ENCODE peak calls at places on chromosomes 16 and 17, in seven cellular contexts. M is mesendoderm, H is H9, A is IMR-90, G is trophoblast cell, U is mesenchymal stem cell, Q is H1. V is an unnamed sample.

GRCh38 chr16:83308414-83308813 is 499.4 kb upstream of the HSBP1 start:
- DNase-seq in A (peak; percentile 31), G (no peak), Q (no peak), U (no peak), M (no peak), H (no peak), V (no peak)

GRCh38 chr17:48472485-48473281 is 42.7 kb upstream of the SKAP1 start:
- DNase-seq in A (peak; percentile 94), H (peak; percentile 55), U (peak; percentile 76), M (peak; percentile 83), Q (no peak), G (peak; percentile 32), V (no peak)

GRCh38 chr16:84924339-84925091 is 86.8 kb downstream of the ZDHHC7 start:
- DNase-seq in H (no peak), A (no peak), G (no peak), Q (no peak), M (no peak), U (no peak), V (no peak)

GRCh38 chr17:5644065-5644464 is 59.8 kb upstream of the NLRP1 start:
- DNase-seq in Q (no peak), A (no peak), H (no peak), M (no peak), G (no peak), U (no peak), V (no peak)

GRCh38 chr17:51166987-51167931 is 1.0 kb downstream of the NME2 start:
- DNase-seq in Q (no peak), M (peak; percentile 69), G (peak; percentile 67), A (peak; percentile 19), H (peak; percentile 73), U (peak; percentile 70), V (peak; percentile 39)

GRCh38 chr17:73283841-73284282 is 22.2 kb upstream of the CPSF4L start:
- DNase-seq in G (no peak), U (no peak), M (peak; percentile 85), H (peak; percentile 95), A (no peak), Q (peak; percentile 23), V (peak; percentile 61)

GRCh38 chr17:10727192-10727591 is 2.6 kb downstream of the TMEM220 start:
- DNase-seq in U (no peak), A (no peak), M (no peak), H (no peak), Q (no peak), G (peak; percentile 39), V (no peak)

GRCh38 chr16:3467920-3468319 is 24.4 kb downstream of the NAA60 start:
- DNase-seq in H (no peak), Q (no peak), A (peak; percentile 69), U (peak; percentile 74), G (no peak), M (peak; percentile 28), V (no peak)

DNA sequence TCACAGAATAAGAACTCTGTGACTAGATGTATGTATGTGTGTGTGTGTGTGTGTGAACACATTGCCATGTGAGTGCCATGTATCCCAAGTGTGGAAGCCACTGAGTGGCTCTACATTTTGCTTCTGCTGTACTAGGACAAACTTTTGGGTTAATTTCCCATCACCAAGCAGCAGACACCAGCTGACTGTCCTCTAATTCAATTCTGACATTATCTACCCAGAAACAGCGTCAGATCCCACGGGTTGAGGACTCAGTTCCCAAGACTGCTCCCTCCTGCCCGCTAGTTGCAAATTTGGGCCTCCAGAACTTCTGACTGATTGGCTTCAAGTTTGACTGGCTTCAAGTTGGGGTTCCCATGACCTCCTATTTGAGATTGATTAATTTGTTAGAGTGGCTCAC is 29.2 kb downstream of the HS3ST2 start:
- DNase-seq in A (no peak), U (no peak), H (no peak), Q (no peak), M (no peak), G (no peak), V (no peak)
- H3K18ac ChIP-seq in A (no peak overlapping the region), U (no peak overlapping the region), H (no peak overlapping the region), Q (no peak overlapping the region), M (no peak overlapping the region), G (no peak overlapping the region), V (no peak overlapping the region)

GRCh38 chr17:46795379-46795952 is 23.0 kb downstream of the WNT3 start:
- DNase-seq in H (no peak), Q (no peak), G (peak; percentile 78), A (no peak), M (no peak), U (no peak), V (no peak)
- H3K23ac ChIP-seq in H (no peak overlapping the region), Q (no peak overlapping the region), G (no peak overlapping the region), A (no peak overlapping the region), M (no peak overlapping the region), U (no peak overlapping the region), V (no peak overlapping the region)

GRCh38 chr17:75472119-75472518 is 15.7 kb downstream of the TMEM94 start:
- DNase-seq in H (no peak), A (no peak), G (no peak), U (no peak), M (no peak), Q (no peak), V (no peak)
- H3K18ac ChIP-seq in H (no peak overlapping the region), A (no peak overlapping the region), G (no peak overlapping the region), U (no peak overlapping the region), M (no peak overlapping the region), Q (no peak overlapping the region), V (no peak overlapping the region)

DNA sequence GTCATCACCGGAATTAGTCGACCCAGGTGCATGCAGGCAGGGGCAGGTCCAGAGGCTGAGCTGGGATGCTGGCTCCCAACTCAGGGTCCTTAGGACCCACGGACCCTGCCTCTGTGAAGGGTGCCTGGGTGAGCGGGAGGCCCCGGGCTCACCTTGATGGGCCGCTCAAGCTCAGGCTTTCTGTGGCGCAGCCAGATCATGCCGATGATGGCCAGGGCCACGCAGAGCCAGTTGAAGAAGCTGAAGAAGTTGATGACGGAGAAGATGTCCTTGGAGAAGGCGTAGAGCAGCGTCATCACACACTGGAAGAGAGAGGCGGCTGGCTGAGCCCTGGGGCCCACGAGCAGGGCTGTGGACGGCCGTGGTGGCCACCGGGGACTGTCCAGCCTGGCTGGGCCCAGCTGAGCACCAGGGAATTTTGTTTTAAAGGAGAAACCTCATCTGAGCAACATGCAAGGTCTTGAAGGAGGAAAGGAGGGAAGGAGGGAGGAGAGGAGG is 32.9 kb downstream of the SLC7A5 start:
- DNase-seq in H (no peak), U (no peak), Q (no peak), A (no peak), M (no peak), G (no peak), V (no peak)
- H3K23ac ChIP-seq in H (no peak overlapping the region), U (no peak overlapping the region), Q (no peak overlapping the region), A (no peak overlapping the region), M (no peak overlapping the region), G (no peak overlapping the region), V (no peak overlapping the region)

GRCh38 chr17:76329664-76330063 is 21.6 kb upstream of the QRICH2 start:
- DNase-seq in U (no peak), A (no peak), H (no peak), Q (no peak), G (no peak), M (no peak), V (no peak)

GRCh38 chr17:76326306-76326705 is 18.2 kb upstream of the QRICH2 start:
- DNase-seq in U (no peak), A (no peak), G (no peak), Q (no peak), M (no peak), H (no peak), V (no peak)

GRCh38 chr17:76331083-76331482 is 22.6 kb downstream of the PRPSAP1 start:
- DNase-seq in M (no peak), A (no peak), G (peak; percentile 81), U (no peak), H (no peak), Q (no peak), V (no peak)

GRCh38 chr17:76327689-76328088 is 19.6 kb upstream of the QRICH2 start:
- DNase-seq in H (no peak), M (no peak), Q (no peak), U (no peak), A (no peak), G (peak; percentile 23), V (no peak)
- H3K18ac ChIP-seq in H (no peak overlapping the region), M (no peak overlapping the region), Q (no peak overlapping the region), U (no peak overlapping the region), A (no peak overlapping the region), G (no peak overlapping the region), V (no peak overlapping the region)

GRCh38 chr16:49353650-49354049 is 20.0 kb upstream of the C16orf78 start:
- DNase-seq in A (no peak), U (no peak), G (no peak), Q (no peak), H (no peak), M (no peak), V (no peak)
- H3K23ac ChIP-seq in A (no peak overlapping the region), U (peak overlapping the region; percentile 27), G (no peak overlapping the region), Q (no peak overlapping the region), H (no peak overlapping the region), M (no peak overlapping the region), V (no peak overlapping the region)

DNA sequence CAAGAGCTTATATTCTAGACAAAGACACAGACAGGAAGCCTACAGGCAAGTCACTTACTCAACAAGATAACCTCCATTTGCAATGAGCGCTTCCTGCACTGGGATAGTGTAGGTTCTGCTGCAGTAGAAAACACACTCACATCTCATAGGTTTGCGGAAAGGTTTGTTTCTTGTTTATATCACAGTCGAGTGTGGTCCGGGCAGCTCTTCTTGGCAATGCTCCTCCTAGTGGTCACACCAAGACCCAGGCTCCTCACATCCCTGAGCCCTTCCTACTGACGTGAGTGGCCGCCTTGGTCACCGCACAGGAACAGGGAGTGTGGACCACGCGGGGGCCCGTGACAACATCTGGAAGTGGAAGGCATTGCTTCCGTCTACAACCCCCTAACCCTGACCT is 48.0 kb upstream of the RBFOX3 start:
- DNase-seq in A (peak; percentile 21), H (peak; percentile 83), M (peak; percentile 70), Q (no peak), G (peak; percentile 19), U (peak; percentile 24), V (peak; percentile 38)
- H3K18ac ChIP-seq in A (no peak overlapping the region), H (no peak overlapping the region), M (no peak overlapping the region), Q (no peak overlapping the region), G (no peak overlapping the region), U (no peak overlapping the region), V (no peak overlapping the region)

V was measured in neuronal stem cell.